ENCODE peak calls at places on chromosome 4, in five cellular contexts. X is heart left ventricle, U is fibroblast of lung, F is PC-3, I is GM23338. M is an unnamed sample.

GRCh38 chr4:38563703-38564490 is 100.1 kb upstream of the KLF3 start:
- DNase-seq in X (no peak), F (peak; percentile 4), U (peak; percentile 47), I (no peak), M (no peak)

GRCh38 chr4:187961961-187962360 is 33.6 kb upstream of the ZFP42 start:
- DNase-seq in I (no peak), X (no peak), F (no peak), U (no peak), M (no peak)

GRCh38 chr4:25727711-25728493 is 72.3 kb downstream of the SLC34A2 start:
- DNase-seq in F (no peak), I (no peak), X (no peak), U (no peak), M (no peak)

GRCh38 chr4:76088719-76089118 is 14.2 kb downstream of the ART3 start:
- DNase-seq in U (no peak), I (no peak), F (no peak), X (no peak), M (no peak)

GRCh38 chr4:48752256-48752655 is 27.8 kb downstream of the FRYL start:
- DNase-seq in X (no peak), I (no peak), F (no peak), U (no peak), M (no peak)

GRCh38 chr4:118989098-118990080 is 100.7 kb downstream of the SYNPO2 start:
- DNase-seq in U (peak; percentile 82), X (no peak), F (peak; percentile 94), I (no peak), M (no peak)

GRCh38 chr4:128516568-128516967 is 229.0 kb upstream of the PGRMC2 start:
- DNase-seq in X (no peak), I (no peak), F (no peak), U (peak; percentile 95), M (no peak)

GRCh38 chr4:78058591-78059523 is 1.7 kb downstream of the FRAS1 start:
- DNase-seq in X (peak; percentile 49), F (peak; percentile 46), U (peak; percentile 17), I (peak; percentile 86), M (no peak)

GRCh38 chr4:85964298-85964697 is 395.6 kb downstream of the MAPK10 start:
- DNase-seq in X (no peak), F (no peak), I (peak; percentile 29), U (peak; percentile 6), M (no peak)

GRCh38 chr4:70715097-70715496 is 6.7 kb upstream of the RUFY3 start:
- DNase-seq in I (no peak), U (peak; percentile 42), X (no peak), F (no peak), M (no peak)

GRCh38 chr4:86910820-86911684 is 18.8 kb upstream of the C4orf36 start:
- DNase-seq in I (no peak), F (no peak), X (no peak), U (no peak), M (no peak)

DNA sequence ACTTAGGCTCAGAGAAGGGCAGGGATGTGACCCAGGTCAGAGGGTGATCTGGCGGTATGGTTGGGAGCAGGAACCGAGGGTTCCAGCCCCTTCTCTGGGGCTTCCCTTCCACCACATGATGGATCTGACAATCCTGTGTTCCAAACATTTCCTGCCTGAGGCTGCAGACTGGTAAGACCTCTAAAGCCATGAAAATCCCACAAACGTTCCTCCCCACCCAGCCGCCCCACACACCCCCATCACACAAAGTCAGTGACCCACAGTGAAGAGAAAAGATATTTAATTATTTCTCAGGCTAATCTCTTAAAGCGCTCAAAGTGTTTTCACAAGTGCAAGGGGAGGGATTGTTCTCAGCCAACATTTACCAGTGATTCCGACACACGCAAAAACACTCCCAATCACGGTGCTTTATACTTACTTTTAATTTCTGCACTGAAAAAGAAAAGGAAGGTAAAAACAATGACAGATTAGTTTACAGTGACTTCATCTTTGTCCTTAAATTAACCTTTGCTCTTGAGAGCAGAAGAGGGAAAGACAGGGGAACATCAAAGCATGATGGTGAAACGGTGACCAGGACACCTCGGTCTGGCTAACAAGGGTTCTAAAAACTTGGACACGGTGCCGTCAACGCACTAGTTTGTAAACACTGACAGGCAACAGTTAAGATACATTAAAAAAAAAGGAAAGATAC is 42.4 kb downstream of the WDR1 start:
- DNase-seq in U (no peak), I (no peak), F (no peak), X (no peak), M (no peak)
- H3K36me3 ChIP-seq in U (peaks cover 54% of the 10 kb centered on the region), I (peaks cover 17% of the 10 kb centered on the region), F (peaks cover 42% of the 10 kb centered on the region), X (peaks cover 80% of the 10 kb centered on the region), M (peaks cover 65% of the 10 kb centered on the region)

GRCh38 chr4:6953751-6954380 is 44.2 kb downstream of the TBC1D14 start:
- DNase-seq in I (peak; percentile 96), U (peak; percentile 66), X (peak; percentile 80), F (no peak), M (no peak)
- H3K4me3 ChIP-seq in I (no peak overlapping the region), U (no peak overlapping the region), X (peak overlapping the region; percentile 33), F (no peak overlapping the region), M (no peak overlapping the region)

GRCh38 chr4:44668521-44668920 is 9.7 kb upstream of the GUF1 start:
- DNase-seq in I (no peak), F (peak; percentile 37), X (no peak), U (no peak), M (no peak)
- H3K36me3 ChIP-seq in I (no peaks in the 10 kb centered on the region), F (no peaks in the 10 kb centered on the region), X (no peaks in the 10 kb centered on the region), U (no peaks in the 10 kb centered on the region), M (no peaks in the 10 kb centered on the region)

GRCh38 chr4:143693856-143694255 is 6.6 kb downstream of the FREM3 start:
- DNase-seq in F (no peak), I (no peak), U (no peak), X (no peak), M (no peak)

GRCh38 chr4:143701365-143701764 is 890 bp upstream of the FREM3 start:
- DNase-seq in F (no peak), U (no peak), I (no peak), X (no peak), M (no peak)

GRCh38 chr4:143700060-143700419 is 435 bp downstream of the FREM3 start:
- DNase-seq in I (peak; percentile 61), X (no peak), U (peak; percentile 32), F (no peak), M (no peak)

GRCh38 chr4:143700420-143701352 is at the start of gene FREM3:
- DNase-seq in F (no peak), I (peak; percentile 72), X (no peak), U (no peak), M (no peak)

DNA sequence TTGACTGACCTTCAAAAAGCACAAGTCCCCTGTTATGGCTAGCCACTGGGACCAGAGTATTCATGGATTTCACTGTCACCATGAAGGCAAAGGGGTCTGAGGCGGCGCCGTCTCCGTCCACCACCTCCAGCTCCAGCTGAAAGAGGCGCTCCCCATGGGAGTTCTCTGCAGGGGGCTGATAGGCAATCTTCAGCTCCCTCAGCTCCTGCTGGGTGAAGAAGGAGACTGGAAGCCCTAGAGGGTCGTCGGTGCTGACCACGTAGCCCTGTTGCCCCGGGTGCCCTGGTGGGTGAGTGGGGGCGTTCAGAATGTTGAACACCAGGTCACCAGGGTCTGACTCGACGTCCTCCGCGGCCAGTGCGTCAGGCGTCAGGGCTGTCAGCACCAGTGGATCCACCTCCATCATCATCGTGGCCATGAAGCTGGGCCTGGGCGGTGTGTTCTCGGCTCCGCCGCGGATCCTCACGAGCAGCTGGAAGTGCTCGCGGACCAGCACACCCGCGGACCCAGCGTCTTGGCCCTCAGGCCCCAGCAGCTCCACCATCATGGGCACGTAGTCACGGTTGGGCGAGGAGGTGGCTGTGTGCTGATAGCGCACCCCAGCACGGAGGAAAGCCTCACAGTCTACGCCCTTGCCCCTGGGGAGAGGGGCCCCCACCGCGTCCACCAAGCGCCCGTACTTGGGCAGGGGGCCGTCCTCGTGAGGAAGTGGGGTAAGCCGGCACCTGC is 980 bp downstream of the FREM3 start:
- DNase-seq in X (no peak), U (no peak), F (no peak), I (peak; percentile 41), M (no peak)
- H3K4me3 ChIP-seq in X (peak overlapping the region; percentile 31), U (no peak overlapping the region), F (no peak overlapping the region), I (peak overlapping the region; percentile 77), M (no peak overlapping the region)